ENCODE peak calls at places on chromosomes 3 and 15, in five cellular contexts. J is psoas muscle, Q is hepatocyte, H is PC-9, E is cardiac muscle cell. U is an unnamed sample.
A peak's percentile ranks its signal among the peaks of the same experiment; 100 is the strongest.

GRCh38 chr3:42190701-42191442 is 75.1 kb downstream of the CCK start:
- DNase-seq in J (no peak), Q (peak; percentile 84), H (peak; percentile 45), E (peak; percentile 75), U (no peak)

GRCh38 chr3:135145581-135145980 is 350.5 kb downstream of the EPHB1 start:
- DNase-seq in H (no peak), E (no peak), Q (no peak), J (no peak), U (no peak)

GRCh38 chr3:37628711-37629301 is 232.9 kb upstream of the CTDSPL start:
- DNase-seq in H (no peak), Q (peak; percentile 63), E (no peak), J (no peak), U (no peak)

GRCh38 chr15:40746916-40747418 is 8.1 kb downstream of the RMDN3 start:
- DNase-seq in H (no peak), E (no peak), Q (no peak), J (no peak), U (no peak)

GRCh38 chr15:83365370-83365938 is 81.0 kb upstream of the BNC1 start:
- DNase-seq in H (no peak), E (peak; percentile 57), Q (peak; percentile 72), J (peak; percentile 55), U (peak; percentile 35)

GRCh38 chr15:41881925-41882688 is 11.7 kb downstream of the SPTBN5 start:
- DNase-seq in Q (peak; percentile 23), E (peak; percentile 60), J (no peak), H (no peak), U (no peak)

GRCh38 chr3:64152100-64152499 is 73.2 kb downstream of the PRICKLE2 start:
- DNase-seq in J (no peak), Q (peak; percentile 35), H (no peak), E (no peak), U (peak; percentile 76)

GRCh38 chr3:113638910-113639309 is 57.5 kb downstream of the USF3 start:
- DNase-seq in H (no peak), J (no peak), E (no peak), Q (no peak), U (no peak)

GRCh38 chr3:141646760-141647561 is 91.1 kb upstream of the RNF7 start:
- DNase-seq in E (peak; percentile 73), J (no peak), Q (peak; percentile 26), H (peak; percentile 40), U (no peak)

GRCh38 chr3:172249039-172249438 is 199.2 kb downstream of the GHSR start:
- DNase-seq in J (no peak), H (no peak), Q (no peak), E (no peak), U (no peak)

GRCh38 chr3:172678068-172678467 is 32.8 kb downstream of the NCEH1 start:
- DNase-seq in J (no peak), H (peak; percentile 33), Q (no peak), E (no peak), U (no peak)

GRCh38 chr3:189458536-189458935 is 172.7 kb upstream of the TP63 start:
- DNase-seq in E (peak; percentile 33), H (peak; percentile 84), J (peak; percentile 38), Q (peak; percentile 36), U (no peak)

GRCh38 chr15:22884344-22884743 is 45.9 kb downstream of the NIPA2 start:
- DNase-seq in E (peak; percentile 9), J (no peak), Q (no peak), H (no peak), U (no peak)

GRCh38 chr3:59286791-59287531 is 237.1 kb upstream of the CFAP20DC start:
- DNase-seq in H (no peak), J (no peak), Q (peak; percentile 29), E (peak; percentile 25), U (no peak)

GRCh38 chr3:54951405-54951804 is 23.5 kb upstream of the LRTM1 start:
- DNase-seq in J (peak; percentile 92), H (no peak), Q (peak; percentile 86), E (peak; percentile 75), U (peak; percentile 74)

GRCh38 chr3:51748327-51748726 is 30.7 kb downstream of the IQCF6 start:
- DNase-seq in Q (no peak), H (no peak), J (no peak), E (no peak), U (no peak)

GRCh38 chr3:156158656-156159295 is 38.4 kb downstream of the KCNAB1 start:
- DNase-seq in E (no peak), J (no peak), Q (no peak), H (no peak), U (no peak)

GRCh38 chr3:88058322-88058592 is 548 bp downstream of the CGGBP1 start:
- DNase-seq in E (no peak), H (no peak), Q (no peak), J (no peak), U (no peak)

GRCh38 chr3:133038731-133039398 is 674 bp downstream of the TMEM108 start:
- DNase-seq in Q (peak; percentile 41), J (peak; percentile 54), E (peak; percentile 43), H (no peak), U (no peak)

GRCh38 chr3:65995030-65995429 is 43.7 kb downstream of the MAGI1 start:
- DNase-seq in H (peak; percentile 60), E (no peak), J (no peak), Q (peak; percentile 40), U (no peak)

GRCh38 chr3:51813539-51813938 is 34.5 kb upstream of the IQCF6 start:
- DNase-seq in E (peak; percentile 15), H (no peak), J (peak; percentile 66), Q (no peak), U (no peak)

GRCh38 chr15:65333863-65334262 is 29.4 kb downstream of the RNU5B-1 start:
- DNase-seq in H (no peak), E (no peak), Q (no peak), J (peak; percentile 6), U (no peak)

GRCh38 chr3:71513081-71513480 is 70.4 kb downstream of the FOXP1 start:
- DNase-seq in H (no peak), J (no peak), E (no peak), Q (no peak), U (no peak)

GRCh38 chr3:164465172-164465571 is 613.1 kb downstream of the SI start:
- DNase-seq in Q (no peak), E (no peak), J (no peak), H (no peak), U (no peak)

GRCh38 chr3:34256791-34257190 is 458.4 kb downstream of the PDCD6IP start:
- DNase-seq in E (no peak), H (no peak), J (no peak), Q (no peak), U (no peak)

GRCh38 chr3:60146121-60146520 is 1096.3 kb upstream of the CFAP20DC start:
- DNase-seq in E (no peak), Q (no peak), H (no peak), J (no peak), U (no peak)

GRCh38 chr15:88981244-88982215 is 68.4 kb upstream of the MFGE8 start:
- DNase-seq in H (peak; percentile 70), J (no peak), E (no peak), Q (no peak), U (no peak)

GRCh38 chr3:32577621-32578556 is 7.2 kb upstream of the DYNC1LI1 start:
- DNase-seq in J (no peak), H (no peak), Q (no peak), E (no peak), U (no peak)

GRCh38 chr3:181838940-181839914 is 127.5 kb downstream of the SOX2 start:
- DNase-seq in H (no peak), J (no peak), E (no peak), Q (no peak), U (no peak)

GRCh38 chr15:78209646-78210348 is 24.6 kb downstream of the ACSBG1 start:
- DNase-seq in J (no peak), H (peak; percentile 88), Q (no peak), E (no peak), U (no peak)

GRCh38 chr3:146222204-146223046 is 28.5 kb downstream of the PLSCR4 start:
- DNase-seq in E (no peak), H (no peak), J (no peak), Q (peak; percentile 54), U (no peak)

GRCh38 chr15:73957785-73958184 is 31.5 kb downstream of the LOXL1 start:
- DNase-seq in H (no peak), Q (no peak), J (no peak), E (no peak), U (no peak)
- H3K4me1 ChIP-seq in H (peaks cover 49% of the 10 kb centered on the region), Q (no peaks in the 10 kb centered on the region), J (no peaks in the 10 kb centered on the region), E (no peaks in the 10 kb centered on the region), U (peaks cover 27% of the 10 kb centered on the region)

DNA sequence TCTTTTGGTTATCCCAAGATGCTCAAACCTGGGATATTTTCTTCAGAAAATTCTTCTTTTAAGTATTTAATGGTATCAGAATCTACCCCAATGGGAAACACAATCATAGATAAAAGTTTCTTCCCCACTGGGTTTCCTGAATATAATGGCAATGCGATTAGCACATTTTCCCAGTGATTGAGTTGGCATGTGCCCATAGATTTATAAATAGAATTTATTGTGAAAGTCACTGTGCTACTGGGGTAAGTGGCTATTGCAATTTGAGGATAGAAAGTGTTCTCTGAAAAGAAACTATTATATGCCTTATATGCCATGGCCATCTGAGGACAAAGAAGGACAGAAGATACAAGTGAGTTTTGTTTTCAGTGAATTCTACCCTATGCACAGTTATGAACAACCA is 99.0 kb upstream of the RBMS3 start:
- DNase-seq in E (no peak), J (no peak), H (no peak), Q (no peak), U (no peak)
- TF ChIP-seq CTCF in E (no peak), J (no peak), H (no peak), Q (no peak), U (no peak)

GRCh38 chr3:3447671-3448070 is 268.2 kb upstream of the CRBN start:
- DNase-seq in H (no peak), Q (peak; percentile 47), J (no peak), E (no peak), U (no peak)

GRCh38 chr3:3448468-3448867 is 269.0 kb upstream of the CRBN start:
- DNase-seq in Q (no peak), J (no peak), H (no peak), E (no peak), U (no peak)

DNA sequence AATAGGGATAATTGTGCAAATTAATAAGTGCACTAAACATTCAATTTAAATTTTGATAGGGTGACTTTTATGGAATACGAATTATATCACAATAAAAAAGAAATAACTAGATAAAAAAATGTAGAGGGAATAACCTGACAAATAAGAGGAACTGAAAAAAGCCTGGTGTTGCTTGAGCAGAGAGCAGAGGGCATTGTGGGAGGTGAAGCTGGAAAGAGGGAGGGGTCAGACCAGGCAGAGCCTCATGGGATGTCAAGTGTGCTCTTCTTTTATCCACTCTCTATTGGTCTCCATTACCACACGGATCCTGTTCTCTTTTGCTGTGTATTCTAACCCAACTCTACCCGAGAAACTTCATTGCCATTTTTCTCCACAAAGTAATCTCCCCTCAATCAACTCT is 264.0 kb upstream of the CRBN start:
- DNase-seq in E (no peak), Q (no peak), J (no peak), H (no peak), U (no peak)
- H3K4me1 ChIP-seq in E (no peaks in the 10 kb centered on the region), Q (no peaks in the 10 kb centered on the region), J (no peaks in the 10 kb centered on the region), H (no peaks in the 10 kb centered on the region), U (no peaks in the 10 kb centered on the region)

GRCh38 chr3:56860948-56861347 is 59.2 kb upstream of the ARHGEF3 start:
- DNase-seq in H (no peak), Q (no peak), J (no peak), E (peak; percentile 9), U (no peak)
- TF ChIP-seq CTCF in H (no peak), Q (no peak), J (no peak), E (no peak), U (no peak)

DNA sequence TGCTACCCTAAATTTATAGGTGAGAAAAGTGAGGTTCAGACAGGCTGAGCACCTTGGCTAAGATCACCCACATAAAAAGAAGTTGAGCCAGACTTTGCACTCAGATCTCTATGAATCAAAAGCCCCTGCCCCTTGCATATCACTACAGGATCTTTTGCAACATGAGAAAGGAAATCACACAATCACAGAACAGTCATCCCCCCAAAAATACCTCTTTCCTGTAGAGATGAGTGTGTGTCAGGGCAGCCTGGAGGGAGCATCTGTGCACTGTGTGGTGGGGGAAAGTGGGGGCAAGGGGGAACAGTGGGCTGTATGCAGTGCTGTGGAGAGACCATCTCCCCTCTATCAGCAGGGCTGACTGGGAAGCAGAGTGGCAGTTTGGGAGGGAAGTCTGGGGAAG is 46.6 kb downstream of the EPHB3 start:
- DNase-seq in H (no peak), J (peak; percentile 12), Q (no peak), E (no peak), U (no peak)
- H3K4me1 ChIP-seq in H (no peaks in the 10 kb centered on the region), J (peaks cover 16% of the 10 kb centered on the region), Q (peaks cover 18% of the 10 kb centered on the region), E (peaks cover 40% of the 10 kb centered on the region), U (peaks cover 17% of the 10 kb centered on the region)

U was measured in tibial artery.